ENCODE peak calls at places on chromosomes 1 and 21, in six cellular contexts. F, Q, D, B, R and L are unnamed samples.

GRCh38 chr1:37267111-37267835 is 207.1 kb upstream of the ZC3H12A start:
- DNase-seq in F (no peak), Q (no peak), D (no peak), B (no peak), R (no peak), L (no peak)

GRCh38 chr1:234647245-234647644 is 37.3 kb upstream of the IRF2BP2 start:
- DNase-seq in F (no peak), Q (no peak), D (no peak), B (no peak), R (peak; percentile 34), L (no peak)

GRCh38 chr1:28297826-28298225 is 31.0 kb upstream of the MED18 start:
- DNase-seq in F (no peak), Q (no peak), D (no peak), B (no peak), R (peak; percentile 80), L (no peak)

GRCh38 chr1:229015791-229016190 is 255.1 kb upstream of the RAB4A start:
- DNase-seq in F (peak; percentile 75), Q (peak; percentile 56), D (no peak), B (no peak), R (no peak), L (no peak)

GRCh38 chr1:62144238-62144831 is 50.3 kb upstream of the L1TD1 start:
- DNase-seq in F (no peak), Q (no peak), D (peak; percentile 60), B (no peak), R (peak; percentile 54), L (no peak)

GRCh38 chr1:201144701-201145100 is 9.6 kb downstream of the TMEM9 start:
- DNase-seq in F (no peak), Q (no peak), D (no peak), B (no peak), R (no peak), L (no peak)

GRCh38 chr1:50257029-50257428 is 148.3 kb downstream of the ELAVL4 start:
- DNase-seq in F (no peak), Q (no peak), D (no peak), B (no peak), R (no peak), L (no peak)

GRCh38 chr1:48003741-48004503 is 6.7 kb upstream of the TRABD2B start:
- DNase-seq in F (no peak), Q (no peak), D (no peak), B (no peak), R (no peak), L (no peak)

GRCh38 chr1:239672256-239672655 is 285.9 kb downstream of the CHRM3 start:
- DNase-seq in F (no peak), Q (no peak), D (no peak), B (no peak), R (no peak), L (no peak)

GRCh38 chr1:114854693-114855320 is at the start of gene SYCP1:
- DNase-seq in F (no peak), Q (no peak), D (no peak), B (no peak), R (no peak), L (no peak)

GRCh38 chr21:41681939-41682718 is 84.7 kb downstream of the RIPK4 start:
- DNase-seq in F (no peak), Q (no peak), D (no peak), B (no peak), R (no peak), L (no peak)

GRCh38 chr1:33634806-33635205 is 162.4 kb downstream of the ZSCAN20 start:
- DNase-seq in F (no peak), Q (no peak), D (peak; percentile 67), B (no peak), R (peak; percentile 41), L (no peak)

GRCh38 chr21:38229260-38229877 is 27.4 kb upstream of the KCNJ15 start:
- DNase-seq in F (no peak), Q (no peak), D (peak; percentile 40), B (no peak), R (no peak), L (no peak)

GRCh38 chr1:246435421-246436041 is 71.5 kb downstream of the SMYD3 start:
- DNase-seq in F (no peak), Q (no peak), D (peak; percentile 41), B (no peak), R (no peak), L (no peak)

GRCh38 chr21:39048064-39048463 is 135.2 kb downstream of the PSMG1 start:
- DNase-seq in F (no peak), Q (no peak), D (peak; percentile 94), B (no peak), R (no peak), L (peak; percentile 65)

GRCh38 chr1:41056907-41057306 is 35.4 kb upstream of the SLFNL1 start:
- DNase-seq in F (no peak), Q (no peak), D (no peak), B (no peak), R (no peak), L (no peak)

GRCh38 chr1:65681101-65681500 is 111.6 kb upstream of the PDE4B start:
- DNase-seq in F (no peak), Q (no peak), D (peak; percentile 21), B (no peak), R (no peak), L (peak; percentile 4)

GRCh38 chr1:10651377-10651776 is 145.1 kb downstream of the CASZ1 start:
- DNase-seq in F (no peak), Q (no peak), D (no peak), B (no peak), R (no peak), L (no peak)

GRCh38 chr1:235588156-235588555 is 61.4 kb downstream of the GNG4 start:
- DNase-seq in F (no peak), Q (no peak), D (no peak), B (no peak), R (no peak), L (no peak)

GRCh38 chr1:25797939-25798338 is 2.1 kb upstream of the SELENON start:
- DNase-seq in F (no peak), Q (peak; percentile 51), D (peak; percentile 55), B (no peak), R (peak; percentile 41), L (no peak)

GRCh38 chr1:145962157-145963102 is 1.9 kb downstream of the ANKRD34A start:
- DNase-seq in F (peak; percentile 72), Q (peak; percentile 64), D (peak; percentile 45), B (no peak), R (no peak), L (no peak)

GRCh38 chr1:247681288-247681897 is 1.9 kb upstream of the OR13G1 start:
- DNase-seq in F (no peak), Q (no peak), D (peak; percentile 82), B (no peak), R (peak; percentile 60), L (peak; percentile 18)

GRCh38 chr1:3914331-3914851 is 14.3 kb upstream of the C1orf174 start:
- DNase-seq in F (no peak), Q (no peak), D (no peak), B (no peak), R (no peak), L (no peak)

GRCh38 chr1:54229281-54229891 is 29.4 kb downstream of the MRPL37 start:
- DNase-seq in F (peak; percentile 45), Q (no peak), D (peak; percentile 47), B (no peak), R (no peak), L (no peak)

GRCh38 chr21:31457675-31458074 is 113.6 kb upstream of the TIAM1 start:
- DNase-seq in F (no peak), Q (no peak), D (peak; percentile 25), B (no peak), R (no peak), L (no peak)
- TF ChIP-seq CTCF in F (no peak), Q (no peak), D (peak; percentile 15), B (no peak), R (no peak), L (peak; percentile 30)

DNA sequence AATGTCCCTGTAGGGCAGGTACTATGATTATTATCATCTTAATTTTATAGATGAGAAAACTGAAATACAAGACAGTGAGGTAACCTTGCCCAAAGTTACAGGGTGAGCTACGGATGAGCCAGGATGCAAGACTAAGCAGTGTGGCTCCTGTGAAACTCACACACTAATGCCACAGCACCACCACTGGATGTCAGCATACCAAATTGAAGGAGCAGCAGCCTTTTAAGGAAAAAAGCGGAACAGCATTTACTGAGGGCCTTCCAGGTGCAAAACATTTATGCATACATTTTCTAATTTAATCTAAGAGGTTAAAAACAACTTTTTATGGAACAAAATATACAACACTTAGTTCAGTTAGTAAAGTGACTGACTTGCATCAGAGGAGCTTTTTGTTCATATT is 41.7 kb downstream of the SEC16B start:
- DNase-seq in F (no peak), Q (no peak), D (no peak), B (no peak), R (no peak), L (no peak)
- TF ChIP-seq CTCF in F (no peak), Q (no peak), D (no peak), B (no peak), R (no peak), L (peak; percentile 58)

GRCh38 chr1:111015222-111015621 is 51.5 kb upstream of the LRIF1 start:
- DNase-seq in F (no peak), Q (no peak), D (no peak), B (no peak), R (no peak), L (no peak)
- TF ChIP-seq CTCF in F (no peak), Q (no peak), D (no peak), B (no peak), R (no peak), L (no peak)

DNA sequence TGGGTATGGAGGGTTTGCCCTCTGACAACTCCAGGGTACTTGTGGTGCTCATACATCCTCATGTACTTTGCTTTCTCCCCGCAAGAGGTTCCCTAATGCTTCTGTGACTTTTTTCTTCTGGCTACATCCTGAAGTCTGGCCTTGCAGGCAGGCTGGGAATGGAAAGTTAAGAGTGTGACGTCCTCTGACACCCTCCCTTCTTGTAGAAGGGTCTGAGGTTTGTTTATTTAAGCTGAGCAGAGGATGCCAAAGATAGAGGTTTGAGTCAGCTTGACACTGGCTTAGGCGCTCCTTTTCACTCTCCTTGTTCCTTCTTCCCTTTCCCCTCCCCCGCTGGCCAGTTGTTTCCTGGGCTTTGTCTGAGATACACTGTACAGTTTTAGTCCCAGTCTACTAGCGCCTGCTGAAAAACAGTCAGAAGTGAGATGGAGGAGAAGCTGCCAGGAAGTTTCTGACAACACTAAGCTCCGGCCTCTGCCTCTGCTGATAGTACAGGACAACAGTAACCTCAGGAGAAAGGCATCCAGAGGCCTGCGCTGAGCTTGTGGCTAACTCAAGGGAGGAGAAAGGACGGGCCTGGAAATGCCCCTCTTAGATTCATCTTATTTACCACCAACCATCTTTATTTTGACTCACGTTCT is at the start of gene MACF1:
- DNase-seq in F (peak; percentile 77), Q (peak; percentile 48), D (peak; percentile 76), B (peak; percentile 61), R (peak; percentile 49), L (no peak)
- TF ChIP-seq CTCF in F (peak; percentile 77), Q (peak; percentile 40), D (peak; percentile 13), B (peak; percentile 27), R (no peak), L (peak; percentile 37)

DNA sequence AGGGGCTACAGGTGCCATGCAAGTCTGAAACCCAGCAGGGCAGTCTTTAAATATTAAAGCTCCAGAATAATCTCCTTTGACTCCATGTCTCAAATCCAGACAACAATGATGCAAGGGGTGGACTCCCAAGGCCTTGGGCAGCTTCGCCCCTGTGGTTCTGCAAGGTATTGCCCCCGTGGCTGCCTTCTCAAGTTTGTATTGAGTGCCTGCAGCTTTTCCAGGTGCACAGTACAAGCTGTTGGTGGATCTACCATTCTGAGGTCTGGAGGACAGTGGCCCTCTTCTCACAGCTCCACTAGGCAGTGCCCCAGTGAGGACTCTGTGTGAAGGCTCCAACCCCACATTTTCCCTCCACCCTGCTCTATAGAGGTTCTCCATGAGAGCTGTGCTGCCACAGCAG is 3.7 kb upstream of the MROH9 start:
- DNase-seq in F (no peak), Q (no peak), D (no peak), B (no peak), R (no peak), L (no peak)
- TF ChIP-seq CTCF in F (no peak), Q (no peak), D (no peak), B (no peak), R (no peak), L (no peak)